ENCODE peak calls at places on chromosomes 12 and 14, in four cellular contexts. E is left ventricle myocardium inferior, U is endothelial cell of umbilical vein, S is brain microvascular endothelial cell. F is an unnamed sample.
A peak's percentile ranks its signal among the peaks of the same experiment; 100 is the strongest.

GRCh38 chr12:5060958-5061357 is 17.3 kb downstream of the KCNA5 start:
- DNase-seq in S (no peak), E (no peak), U (no peak), F (peak; percentile 81)

GRCh38 chr12:22255097-22255496 is 79.4 kb downstream of the ST8SIA1 start:
- DNase-seq in S (no peak), E (no peak), U (no peak), F (no peak)

GRCh38 chr14:35669782-35670181 is 135.8 kb downstream of the INSM2 start:
- DNase-seq in S (peak; percentile 82), E (no peak), U (no peak), F (no peak)

GRCh38 chr14:20332386-20332945 is 613 bp downstream of the CCNB1IP1 start:
- DNase-seq in U (no peak), S (no peak), E (no peak), F (no peak)

GRCh38 chr14:60350366-60350720 is 101.3 kb downstream of the PPM1A start:
- DNase-seq in E (no peak), S (no peak), U (no peak), F (no peak)

GRCh38 chr12:9870311-9870866 is 1.2 kb upstream of the CLEC2B start:
- DNase-seq in U (peak; percentile 44), S (no peak), E (no peak), F (no peak)

GRCh38 chr14:32470161-32470705 is 141.1 kb downstream of the AKAP6 start:
- DNase-seq in S (no peak), U (no peak), E (no peak), F (no peak)

GRCh38 chr12:9730591-9730990 is 2.3 kb downstream of the CLECL1 start:
- DNase-seq in S (no peak), E (no peak), U (no peak), F (no peak)

GRCh38 chr12:56130876-56131275 is 2.8 kb downstream of the ESYT1 start:
- DNase-seq in E (no peak), S (no peak), U (no peak), F (no peak)

GRCh38 chr14:75283162-75283883 is 4.7 kb downstream of the FOS start:
- DNase-seq in S (peak; percentile 66), U (no peak), E (no peak), F (no peak)

GRCh38 chr14:69619007-69619406 is 7.6 kb downstream of the SUSD6 start:
- DNase-seq in U (no peak), E (no peak), S (no peak), F (no peak)

GRCh38 chr14:64465208-64465821 is at the start of gene AKAP5:
- DNase-seq in E (peak; percentile 50), S (no peak), U (peak; percentile 63), F (peak; percentile 76)

GRCh38 chr14:106417224-106418049 is 891.1 kb downstream of the TMEM121 start:
- DNase-seq in U (no peak), E (peak; percentile 25), S (no peak), F (no peak)

GRCh38 chr12:24838531-24838950 is 110.4 kb downstream of the BCAT1 start:
- DNase-seq in U (no peak), E (no peak), S (peak; percentile 83), F (peak; percentile 76)

GRCh38 chr12:40566246-40566645 is 126.0 kb upstream of the CNTN1 start:
- DNase-seq in U (no peak), S (no peak), E (no peak), F (no peak)

GRCh38 chr12:40560848-40561247 is 131.4 kb upstream of the CNTN1 start:
- DNase-seq in U (no peak), S (no peak), E (no peak), F (no peak)

GRCh38 chr12:40561395-40561966 is 130.8 kb upstream of the CNTN1 start:
- DNase-seq in U (no peak), E (no peak), S (no peak), F (no peak)

GRCh38 chr12:40569626-40570179 is 122.5 kb upstream of the CNTN1 start:
- DNase-seq in U (no peak), S (no peak), E (no peak), F (no peak)

GRCh38 chr12:40565029-40565633 is 127.1 kb upstream of the CNTN1 start:
- DNase-seq in S (no peak), U (no peak), E (no peak), F (no peak)
- TF ChIP-seq CTCF in S (no peak), U (no peak), E (no peak), F (no peak)

GRCh38 chr12:52612431-52613290 is 5.7 kb downstream of the KRT73 start:
- DNase-seq in S (no peak), E (no peak), U (no peak), F (no peak)
- H3K4me3 ChIP-seq in S (no peak overlapping the region), E (no peak overlapping the region), U (no peak overlapping the region), F (no peak overlapping the region)

GRCh38 chr12:125389061-125389697 is 323.9 kb downstream of the AACS start:
- DNase-seq in S (no peak), E (no peak), U (no peak), F (no peak)
- TF ChIP-seq CTCF in S (no peak), E (no peak), U (no peak), F (no peak)

GRCh38 chr12:42698213-42698612 is 108.7 kb upstream of the PRICKLE1 start:
- DNase-seq in E (no peak), U (no peak), S (no peak), F (peak; percentile 54)

GRCh38 chr12:42701079-42701478 is 111.5 kb upstream of the PRICKLE1 start:
- DNase-seq in U (no peak), E (no peak), S (no peak), F (no peak)

GRCh38 chr12:42692749-42693148 is 103.2 kb upstream of the PRICKLE1 start:
- DNase-seq in S (no peak), U (no peak), E (no peak), F (no peak)

GRCh38 chr12:42695490-42695995 is 106.0 kb upstream of the PRICKLE1 start:
- DNase-seq in E (no peak), S (no peak), U (no peak), F (no peak)

DNA sequence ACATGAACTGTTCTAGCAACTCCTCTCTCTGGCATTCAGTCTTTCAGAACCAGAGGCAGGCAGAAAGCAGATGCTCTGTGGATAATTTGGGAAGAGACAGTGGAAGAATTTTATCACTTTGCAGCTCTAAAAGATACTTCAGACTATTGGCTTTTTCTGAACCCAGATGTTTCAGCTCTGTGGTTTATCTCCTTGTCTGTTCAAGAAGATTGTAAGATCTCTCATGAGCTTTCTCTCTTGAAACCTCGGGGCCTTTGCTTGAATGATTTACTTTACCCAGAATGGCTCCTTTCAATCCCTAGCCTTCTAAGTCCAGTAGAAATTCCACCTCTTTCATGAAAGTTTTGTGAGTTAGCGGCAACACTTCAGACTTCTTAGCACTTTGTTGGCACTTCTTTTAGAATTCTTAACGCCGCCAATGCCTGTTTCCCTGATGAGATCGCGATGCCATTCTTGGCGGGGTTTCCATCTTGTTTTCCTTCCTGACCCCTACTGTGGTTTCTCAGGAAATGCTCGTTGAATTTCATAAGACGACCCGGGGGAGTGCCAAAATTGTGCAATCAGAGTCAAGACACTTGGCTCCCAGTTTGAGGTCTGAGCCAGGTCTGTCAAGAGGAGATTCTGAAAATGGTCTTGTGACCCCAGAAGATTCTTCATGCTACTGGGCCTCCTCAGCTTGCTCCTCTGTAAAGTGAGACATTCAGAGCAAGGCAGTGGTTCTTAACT is 107.0 kb upstream of the PRICKLE1 start:
- DNase-seq in U (peak; percentile 60), S (peak; percentile 6), E (peak; percentile 76), F (peak; percentile 88)
- H3K4me3 ChIP-seq in U (no peak overlapping the region), S (no peak overlapping the region), E (no peak overlapping the region), F (no peak overlapping the region)

GRCh38 chr12:46825526-46826414 is at the start of gene SLC38A4:
- DNase-seq in U (peak; percentile 64), S (no peak), E (peak; percentile 35), F (no peak)
- TF ChIP-seq CTCF in U (no peak), S (peak; percentile 48), E (peak; percentile 37), F (peak; percentile 26)